ENCODE peak calls at places on chromosomes 13 and 19, in four cellular contexts. J is K562, Z is A549, B is endothelial cell of umbilical vein. H is an unnamed sample.

GRCh38 chr19:14385492-14385891 is 4.2 kb downstream of the ADGRE5 start:
- DNase-seq in J (peak; percentile 14), Z (no peak), B (no peak), H (no peak)

GRCh38 chr13:29861694-29862110 is 11.3 kb upstream of the UBL3 start:
- DNase-seq in B (no peak), J (no peak), Z (no peak), H (no peak)

GRCh38 chr13:112867301-112867711 is 101.7 kb upstream of the MCF2L start:
- DNase-seq in J (no peak), Z (no peak), B (no peak), H (no peak)

GRCh38 chr13:110284809-110285519 is 22.0 kb downstream of the COL4A1 start:
- DNase-seq in Z (no peak), B (no peak), J (no peak), H (no peak)

GRCh38 chr13:74210693-74211393 is 76.6 kb upstream of the KLF12 start:
- DNase-seq in Z (no peak), B (peak; percentile 43), J (no peak), H (no peak)

GRCh38 chr13:103510007-103510406 is 443.8 kb upstream of the SLC10A2 start:
- DNase-seq in J (no peak), B (no peak), Z (no peak), H (no peak)

GRCh38 chr19:33365676-33366075 is 7.8 kb upstream of the CEBPG start:
- DNase-seq in B (no peak), Z (no peak), J (no peak), H (no peak)

GRCh38 chr13:37954191-37954590 is 84.6 kb upstream of the TRPC4 start:
- DNase-seq in B (no peak), Z (no peak), J (no peak), H (no peak)

GRCh38 chr13:99087954-99088491 is 110.2 kb upstream of the DOCK9 start:
- DNase-seq in J (no peak), Z (peak; percentile 13), B (no peak), H (no peak)

GRCh38 chr19:6071103-6071485 is 39.2 kb downstream of the RFX2 start:
- DNase-seq in B (no peak), Z (no peak), J (no peak), H (no peak)

GRCh38 chr19:13978306-13978705 is 26.0 kb downstream of the DCAF15 start:
- DNase-seq in J (peak; percentile 75), Z (no peak), B (peak; percentile 59), H (no peak)

GRCh38 chr13:109968876-109969577 is 182.6 kb upstream of the IRS2 start:
- DNase-seq in B (no peak), J (no peak), Z (no peak), H (peak; percentile 88)

GRCh38 chr13:98495627-98496238 is 81.2 kb downstream of the STK24 start:
- DNase-seq in Z (no peak), J (no peak), B (no peak), H (no peak)

GRCh38 chr19:32692727-32693061 is 1.1 kb downstream of the NUDT19 start:
- DNase-seq in Z (no peak), B (no peak), J (no peak), H (peak; percentile 41)

GRCh38 chr13:53382008-53382407 is 353.4 kb downstream of the OLFM4 start:
- DNase-seq in J (no peak), B (no peak), Z (no peak), H (no peak)

GRCh38 chr13:43805071-43805468 is 18.3 kb upstream of the ENOX1 start:
- DNase-seq in Z (peak; percentile 55), J (no peak), B (peak; percentile 21), H (no peak)

GRCh38 chr13:102599451-102600012 is 2.7 kb downstream of the TPP2 start:
- DNase-seq in J (no peak), Z (no peak), B (no peak), H (peak; percentile 36)

GRCh38 chr19:7872306-7873204 is 1.6 kb downstream of the PRR36 start:
- DNase-seq in B (no peak), Z (no peak), J (no peak), H (no peak)

GRCh38 chr13:95356916-95357315 is 55.7 kb upstream of the ABCC4 start:
- DNase-seq in B (no peak), J (no peak), Z (no peak), H (no peak)

GRCh38 chr19:42420055-42420544 is 7.1 kb downstream of the LIPE start:
- DNase-seq in B (peak; percentile 36), Z (peak; percentile 100), J (peak; percentile 90), H (peak; percentile 58)

GRCh38 chr19:16394111-16394510 is 69.5 kb downstream of the KLF2 start:
- DNase-seq in Z (no peak), B (no peak), J (no peak), H (no peak)

DNA sequence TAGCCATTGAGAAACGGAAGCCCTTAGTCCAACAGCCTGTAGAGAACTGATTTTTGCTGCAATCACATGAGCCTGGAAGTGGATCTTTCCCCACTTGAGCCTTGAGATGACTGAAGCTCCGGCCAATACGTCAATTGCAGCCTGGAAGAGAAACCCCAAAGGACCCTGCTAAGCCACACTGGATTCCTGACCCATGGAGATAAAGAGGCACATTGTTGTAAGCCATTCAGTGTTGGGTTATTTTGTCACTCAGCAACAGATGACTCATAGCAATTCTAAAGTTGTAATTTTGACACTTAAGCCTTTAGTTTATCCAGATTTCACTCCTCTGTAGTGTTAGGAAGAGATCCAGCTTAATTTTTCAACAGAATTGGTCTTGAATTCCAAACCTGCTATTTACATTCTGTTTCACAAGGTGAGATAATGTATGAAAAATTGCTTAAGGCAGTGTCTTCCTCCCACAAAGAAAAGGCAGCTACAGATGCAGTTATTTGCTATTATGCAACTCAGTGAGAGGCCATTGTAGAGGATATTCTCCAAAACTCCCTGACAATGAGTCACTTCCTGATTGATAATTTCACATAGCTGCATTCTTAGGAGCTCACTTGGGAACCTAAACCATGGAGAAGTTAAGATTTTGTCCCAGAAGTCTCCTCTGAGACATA is 59.4 kb upstream of the TSHZ3 start:
- DNase-seq in B (no peak), J (no peak), Z (no peak), H (peak; percentile 74)
- TF ChIP-seq MAX in B (no peak), J (no peak), Z (no peak), H (no peak)

DNA sequence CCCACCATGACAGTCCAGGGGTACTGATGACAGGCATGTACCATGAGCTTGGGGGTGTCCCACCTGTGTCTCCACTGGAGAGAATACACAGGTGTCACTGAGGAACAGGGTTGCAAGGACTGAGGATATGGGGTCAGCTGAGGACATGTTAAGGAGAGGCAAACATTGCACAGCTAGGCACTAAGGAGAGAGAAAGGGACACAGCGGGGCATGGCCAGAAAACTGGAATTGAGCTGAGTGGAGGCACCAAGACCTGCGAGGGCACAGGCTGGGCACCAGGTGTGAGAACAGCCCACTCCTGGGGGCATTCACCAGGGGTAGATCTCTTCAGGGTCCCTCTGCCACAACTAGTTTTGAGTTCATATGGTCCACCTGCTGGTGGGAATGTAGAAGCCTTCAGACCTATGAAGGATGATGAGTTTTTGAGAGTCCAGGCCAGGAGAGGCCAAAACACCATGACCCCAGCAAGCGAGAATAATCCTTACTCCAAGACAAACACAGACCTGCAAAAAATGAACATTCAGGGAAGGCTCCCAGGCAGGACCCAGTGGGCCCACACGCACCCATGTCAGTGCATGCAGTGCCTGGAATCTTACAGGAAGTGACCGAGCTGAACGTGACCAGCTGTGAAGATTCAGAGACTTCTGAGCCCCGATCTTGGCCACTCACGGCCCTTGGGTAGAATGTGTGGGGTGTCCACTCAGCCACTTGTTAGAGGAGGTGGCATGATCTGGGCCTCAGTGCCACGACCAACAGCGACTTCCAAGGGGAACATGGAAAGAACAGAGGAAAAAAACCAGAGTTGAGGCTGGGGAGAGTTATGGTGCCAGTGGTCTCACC is 1.4 kb upstream of the ZNF584 start:
- DNase-seq in B (no peak), J (no peak), Z (no peak), H (peak; percentile 47)
- TF ChIP-seq CTCF in B (peak; percentile 24), J (peak; percentile 54), Z (peak; percentile 35), H (peak; percentile 23)

GRCh38 chr19:17775245-17775927 is 19.6 kb upstream of the B3GNT3 start:
- DNase-seq in J (peak; percentile 71), B (peak; percentile 32), Z (no peak), H (peak; percentile 72)

GRCh38 chr19:17775991-17776803 is 18.7 kb upstream of the B3GNT3 start:
- DNase-seq in Z (no peak), J (no peak), B (no peak), H (peak; percentile 51)

GRCh38 chr19:17779281-17779930 is 15.5 kb upstream of the B3GNT3 start:
- DNase-seq in Z (peak; percentile 52), J (peak; percentile 84), B (no peak), H (peak; percentile 40)

GRCh38 chr19:17778621-17779280 is 16.2 kb upstream of the B3GNT3 start:
- DNase-seq in Z (no peak), J (peak; percentile 78), B (no peak), H (no peak)

DNA sequence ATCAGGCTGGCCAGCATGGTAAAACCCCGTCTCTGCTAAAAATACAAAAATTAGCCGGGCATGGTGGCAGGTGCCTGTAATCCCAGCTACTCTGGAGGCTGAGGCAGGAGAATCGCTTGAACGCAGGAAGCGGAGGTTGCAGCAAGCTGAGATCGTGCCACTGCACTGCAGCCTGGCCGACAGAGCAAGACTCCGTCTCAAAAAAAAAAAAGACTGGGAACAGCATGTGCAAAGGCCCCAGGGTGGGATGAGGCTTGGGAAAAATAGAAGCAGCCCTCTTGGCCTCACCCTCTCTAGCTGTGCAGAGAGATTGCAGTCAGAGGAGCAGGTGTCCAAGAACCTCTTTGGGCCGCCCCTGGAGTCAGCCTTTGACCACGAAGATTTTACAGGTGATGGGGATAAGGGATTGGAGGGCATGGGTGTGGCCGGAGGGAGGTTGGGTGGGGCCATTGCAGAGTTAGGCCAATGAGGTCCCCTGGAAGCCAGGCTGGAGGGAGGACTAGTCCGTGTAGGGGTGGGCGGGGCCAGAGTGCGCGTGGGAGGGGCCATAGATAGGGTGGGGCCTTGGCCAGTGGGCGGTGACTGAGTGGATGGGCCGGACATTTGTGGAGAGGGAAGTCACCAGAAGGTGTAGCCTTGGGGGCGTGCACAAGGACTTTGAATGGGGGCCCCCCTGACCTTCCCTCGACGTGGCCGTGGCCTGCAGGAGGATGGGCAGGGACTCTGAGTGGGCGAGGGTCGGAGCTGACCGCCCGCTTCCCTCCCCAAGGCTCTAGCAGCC is 16.9 kb upstream of the B3GNT3 start:
- DNase-seq in Z (peak; percentile 62), B (peak; percentile 44), J (peak; percentile 93), H (peak; percentile 55)
- H3K4me3 ChIP-seq in Z (peak overlapping the region; percentile 56), B (no peak overlapping the region), J (no peak overlapping the region), H (no peak overlapping the region)

GRCh38 chr13:87680298-87680697 is 9.1 kb downstream of the SLITRK5 start:
- DNase-seq in B (no peak), Z (no peak), J (no peak), H (no peak)

DNA sequence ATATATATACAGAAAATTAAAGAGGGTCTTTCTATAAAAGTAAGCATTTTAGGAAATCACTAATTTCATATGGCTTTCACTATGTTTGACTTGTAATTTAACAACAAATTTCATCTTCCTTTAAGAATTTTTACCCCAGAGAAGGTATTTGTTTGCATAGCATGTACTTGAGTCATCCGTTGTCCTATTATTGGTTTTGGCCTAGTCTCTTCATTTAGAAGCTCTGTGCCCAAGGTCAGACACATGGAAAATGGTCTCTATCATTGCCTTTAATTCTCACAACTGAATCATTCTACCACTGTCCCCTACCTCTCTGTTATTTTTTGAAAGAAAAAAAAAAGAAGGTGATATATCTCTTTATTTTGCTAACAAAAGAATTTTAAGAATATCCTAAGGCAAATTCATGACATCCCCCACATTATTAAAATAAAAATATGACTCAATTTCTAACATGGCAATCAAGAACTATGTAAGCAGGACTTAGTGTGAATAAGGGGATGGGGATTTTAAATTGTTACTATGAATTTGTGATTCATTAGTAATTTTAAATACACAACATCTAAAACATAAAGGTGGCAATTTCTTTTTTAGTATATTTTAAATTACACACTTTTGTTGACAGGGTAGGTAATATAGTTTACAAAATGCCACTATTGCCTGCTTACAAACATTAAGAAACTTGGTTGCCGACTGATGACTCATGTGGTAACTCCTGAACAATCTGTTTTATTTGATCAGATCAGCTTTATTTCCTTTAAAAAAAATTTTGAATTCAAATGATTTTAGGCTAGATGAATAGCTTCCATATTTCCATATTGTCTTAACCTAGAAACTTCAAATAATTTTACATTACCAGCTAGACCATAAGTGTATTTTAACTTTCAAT is 13.9 kb downstream of the SLITRK5 start:
- DNase-seq in J (no peak), B (no peak), Z (no peak), H (no peak)
- TF ChIP-seq MAX in J (no peak), B (no peak), Z (no peak), H (no peak)